ENCODE peak calls at places on chromosomes 5 and 9, in four cellular contexts. One of them, this sample, is unnamed.
A peak's percentile ranks its signal among the peaks of the same experiment; 100 is the strongest.

GRCh38 chr5:132268698-132269551 is 11.4 kb downstream of the PDLIM4 start:
- DNase-seq in ovary: no peak
- DNase-seq in PC-9: no peak
- DNase-seq in HepG2: no peak
- DNase-seq in this sample: no peak

GRCh38 chr5:78899922-78900362 is 85.2 kb downstream of the ARSB start:
- DNase-seq in ovary: no peak
- DNase-seq in PC-9: peak; percentile 15
- DNase-seq in HepG2: peak; percentile 58
- DNase-seq in this sample: peak; percentile 52

GRCh38 chr9:137453643-137454081 is 5.5 kb downstream of the NSMF start:
- DNase-seq in ovary: peak; percentile 74
- DNase-seq in PC-9: peak; percentile 45
- DNase-seq in HepG2: peak; percentile 41
- DNase-seq in this sample: peak; percentile 88

GRCh38 chr5:139474815-139475791 is 4.3 kb downstream of the SMIM33 start:
- DNase-seq in ovary: peak; percentile 61
- DNase-seq in PC-9: no peak
- DNase-seq in HepG2: no peak
- DNase-seq in this sample: peak; percentile 61

GRCh38 chr5:176915906-176916305 is 16.8 kb upstream of the HK3 start:
- DNase-seq in ovary: no peak
- DNase-seq in PC-9: no peak
- DNase-seq in HepG2: no peak
- DNase-seq in this sample: no peak

GRCh38 chr5:75756191-75756590 is 39.0 kb upstream of the POC5 start:
- DNase-seq in ovary: no peak
- DNase-seq in PC-9: no peak
- DNase-seq in HepG2: no peak
- DNase-seq in this sample: no peak

GRCh38 chr9:123534336-123534735 is 178.3 kb downstream of the CRB2 start:
- DNase-seq in ovary: no peak
- DNase-seq in PC-9: no peak
- DNase-seq in HepG2: no peak
- DNase-seq in this sample: no peak

GRCh38 chr9:16515879-16516289 is 354.6 kb downstream of the BNC2 start:
- DNase-seq in ovary: peak; percentile 49
- DNase-seq in PC-9: no peak
- DNase-seq in HepG2: no peak
- DNase-seq in this sample: no peak

GRCh38 chr9:122468735-122469134 is 9.0 kb downstream of the OR1J1 start:
- DNase-seq in ovary: no peak
- DNase-seq in PC-9: no peak
- DNase-seq in HepG2: no peak
- DNase-seq in this sample: no peak

GRCh38 chr5:127305486-127305885 is 14.9 kb downstream of the MEGF10 start:
- DNase-seq in ovary: no peak
- DNase-seq in PC-9: no peak
- DNase-seq in HepG2: no peak
- DNase-seq in this sample: no peak

GRCh38 chr5:168600409-168600808 is 21.2 kb upstream of the PANK3 start:
- DNase-seq in ovary: no peak
- DNase-seq in PC-9: peak; percentile 48
- DNase-seq in HepG2: peak; percentile 84
- DNase-seq in this sample: peak; percentile 80

GRCh38 chr9:71303351-71303750 is 181.9 kb upstream of the TRPM3 start:
- DNase-seq in ovary: no peak
- DNase-seq in PC-9: no peak
- DNase-seq in HepG2: no peak
- DNase-seq in this sample: no peak

GRCh38 chr9:95764920-95765319 is 110.6 kb upstream of the ERCC6L2 start:
- DNase-seq in ovary: no peak
- DNase-seq in PC-9: no peak
- DNase-seq in HepG2: no peak
- DNase-seq in this sample: no peak

GRCh38 chr5:154898210-154898609 is 39.8 kb downstream of the CNOT8 start:
- DNase-seq in ovary: no peak
- DNase-seq in PC-9: no peak
- DNase-seq in HepG2: no peak
- DNase-seq in this sample: no peak

GRCh38 chr5:142930395-142930794 is 160.2 kb downstream of the ARHGAP26 start:
- DNase-seq in ovary: no peak
- DNase-seq in PC-9: no peak
- DNase-seq in HepG2: no peak
- DNase-seq in this sample: no peak

GRCh38 chr9:109769250-109769649 is 10.7 kb upstream of the PALM2AKAP2 start:
- DNase-seq in ovary: no peak
- DNase-seq in PC-9: no peak
- DNase-seq in HepG2: no peak
- DNase-seq in this sample: no peak

GRCh38 chr5:33229216-33229615 is 211.5 kb upstream of the TARS1 start:
- DNase-seq in ovary: no peak
- DNase-seq in PC-9: no peak
- DNase-seq in HepG2: no peak
- DNase-seq in this sample: no peak

GRCh38 chr5:42756630-42757601 is at the start of gene CCDC152:
- DNase-seq in ovary: peak; percentile 48
- DNase-seq in PC-9: no peak
- DNase-seq in HepG2: no peak
- DNase-seq in this sample: no peak

GRCh38 chr9:132590318-132591182 is 8.1 kb downstream of the BARHL1 start:
- DNase-seq in ovary: no peak
- DNase-seq in PC-9: no peak
- DNase-seq in HepG2: no peak
- DNase-seq in this sample: no peak

GRCh38 chr9:127135056-127135745 is 12.8 kb upstream of the ANGPTL2 start:
- DNase-seq in ovary: peak; percentile 30
- DNase-seq in PC-9: no peak
- DNase-seq in HepG2: no peak
- DNase-seq in this sample: no peak

GRCh38 chr5:82931110-82931509 is 146.1 kb downstream of the TMEM167A start:
- DNase-seq in ovary: no peak
- DNase-seq in PC-9: no peak
- DNase-seq in HepG2: no peak
- DNase-seq in this sample: no peak

GRCh38 chr5:91110709-91111108 is 272.4 kb downstream of the ARRDC3 start:
- DNase-seq in ovary: no peak
- DNase-seq in PC-9: no peak
- DNase-seq in HepG2: no peak
- DNase-seq in this sample: no peak

GRCh38 chr5:104355350-104355749 is 792.8 kb upstream of the NUDT12 start:
- DNase-seq in ovary: no peak
- DNase-seq in PC-9: no peak
- DNase-seq in HepG2: peak; percentile 78
- DNase-seq in this sample: no peak

GRCh38 chr9:135830496-135830895 is 76.8 kb downstream of the CAMSAP1 start:
- DNase-seq in ovary: no peak
- DNase-seq in PC-9: no peak
- DNase-seq in HepG2: no peak
- DNase-seq in this sample: no peak

GRCh38 chr5:7927466-7928375 is 58.8 kb downstream of the MTRR start:
- DNase-seq in ovary: peak; percentile 63
- DNase-seq in PC-9: peak; percentile 65
- DNase-seq in HepG2: peak; percentile 39
- DNase-seq in this sample: peak; percentile 71

GRCh38 chr5:114317751-114318150 is 44.1 kb upstream of the KCNN2 start:
- DNase-seq in ovary: no peak
- DNase-seq in PC-9: no peak
- DNase-seq in HepG2: no peak
- DNase-seq in this sample: peak; percentile 26

GRCh38 chr5:142748568-142749249 is 21.5 kb upstream of the ARHGAP26 start:
- DNase-seq in ovary: no peak
- DNase-seq in PC-9: no peak
- DNase-seq in HepG2: peak; percentile 42
- DNase-seq in this sample: peak; percentile 56

GRCh38 chr9:128912270-128912853 is 8.4 kb upstream of the PHYHD1 start:
- DNase-seq in ovary: no peak
- DNase-seq in PC-9: peak; percentile 92
- DNase-seq in HepG2: peak; percentile 91
- DNase-seq in this sample: no peak

GRCh38 chr5:155844541-155844940 is 482.4 kb upstream of the SGCD start:
- DNase-seq in ovary: no peak
- DNase-seq in PC-9: no peak
- DNase-seq in HepG2: no peak
- DNase-seq in this sample: no peak

GRCh38 chr5:15495026-15495425 is 5.0 kb upstream of the FBXL7 start:
- DNase-seq in ovary: peak; percentile 34
- DNase-seq in PC-9: no peak
- DNase-seq in HepG2: no peak
- DNase-seq in this sample: no peak

GRCh38 chr5:43014522-43014921 is 25.6 kb downstream of the ANXA2R start:
- DNase-seq in ovary: no peak
- DNase-seq in PC-9: no peak
- DNase-seq in HepG2: no peak
- DNase-seq in this sample: no peak

GRCh38 chr5:35468811-35469210 is 148.9 kb upstream of the SPEF2 start:
- DNase-seq in ovary: no peak
- DNase-seq in PC-9: no peak
- DNase-seq in HepG2: no peak
- DNase-seq in this sample: no peak

GRCh38 chr9:127980706-127981558 is at the start of gene EEIG1:
- DNase-seq in ovary: peak; percentile 97
- DNase-seq in PC-9: peak; percentile 99
- DNase-seq in HepG2: peak; percentile 80
- DNase-seq in this sample: peak; percentile 97

GRCh38 chr9:30932226-30932625 is 1452.2 kb upstream of the ACO1 start:
- DNase-seq in ovary: no peak
- DNase-seq in PC-9: peak; percentile 47
- DNase-seq in HepG2: no peak
- DNase-seq in this sample: no peak

GRCh38 chr9:107397076-107398049 is 92.2 kb downstream of the KLF4 start:
- DNase-seq in ovary: no peak
- DNase-seq in PC-9: no peak
- DNase-seq in HepG2: no peak
- DNase-seq in this sample: no peak

GRCh38 chr5:130571076-130571475 is 594.0 kb downstream of the HINT1 start:
- DNase-seq in ovary: no peak
- DNase-seq in PC-9: no peak
- DNase-seq in HepG2: no peak
- DNase-seq in this sample: no peak

GRCh38 chr5:136080483-136081180 is 51.8 kb downstream of the TGFBI start:
- DNase-seq in ovary: peak; percentile 93
- DNase-seq in PC-9: peak; percentile 94
- DNase-seq in HepG2: no peak
- DNase-seq in this sample: peak; percentile 98
- H3K27ac ChIP-seq in ovary: peak overlapping the region; percentile 63
- H3K27ac ChIP-seq in PC-9: peak overlapping the region; percentile 26
- H3K27ac ChIP-seq in HepG2: no peak overlapping the region
- H3K27ac ChIP-seq in this sample: peak overlapping the region; percentile 62

GRCh38 chr9:130039504-130040147 is 3.4 kb downstream of the FNBP1 start:
- DNase-seq in ovary: no peak
- DNase-seq in PC-9: no peak
- DNase-seq in HepG2: no peak
- DNase-seq in this sample: no peak
- TF ChIP-seq CTCF in ovary: no peak
- TF ChIP-seq CTCF in PC-9: no peak
- TF ChIP-seq CTCF in HepG2: peak; percentile 19
- TF ChIP-seq CTCF in this sample: no peak

DNA sequence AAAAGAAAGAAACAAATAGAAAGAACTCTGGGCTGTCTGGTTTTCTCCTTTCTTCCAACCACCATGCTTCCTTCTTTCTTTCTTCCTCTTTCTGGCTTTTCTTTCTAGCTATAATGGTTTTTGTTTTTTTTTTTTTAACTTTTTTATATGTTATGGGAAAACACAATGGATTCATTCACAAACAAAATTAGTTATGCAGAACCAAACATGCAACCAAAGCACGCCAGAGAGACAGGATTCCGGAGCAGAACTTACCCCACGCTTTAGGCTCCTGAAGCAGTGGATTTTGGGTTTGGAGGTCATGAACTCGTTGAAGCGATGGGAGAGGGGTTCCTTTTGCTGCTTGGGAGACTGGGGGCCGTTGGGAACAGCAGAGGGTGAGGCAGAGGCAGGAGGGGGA is 88.3 kb downstream of the USP20 start:
- DNase-seq in ovary: no peak
- DNase-seq in PC-9: no peak
- DNase-seq in HepG2: no peak
- DNase-seq in this sample: no peak
- H3K36me3 ChIP-seq in ovary: no peaks in the 10 kb centered on the region
- H3K36me3 ChIP-seq in PC-9: peaks cover 10% of the 10 kb centered on the region
- H3K36me3 ChIP-seq in HepG2: peaks cover 34% of the 10 kb centered on the region
- H3K36me3 ChIP-seq in this sample: peaks cover 10% of the 10 kb centered on the region

DNA sequence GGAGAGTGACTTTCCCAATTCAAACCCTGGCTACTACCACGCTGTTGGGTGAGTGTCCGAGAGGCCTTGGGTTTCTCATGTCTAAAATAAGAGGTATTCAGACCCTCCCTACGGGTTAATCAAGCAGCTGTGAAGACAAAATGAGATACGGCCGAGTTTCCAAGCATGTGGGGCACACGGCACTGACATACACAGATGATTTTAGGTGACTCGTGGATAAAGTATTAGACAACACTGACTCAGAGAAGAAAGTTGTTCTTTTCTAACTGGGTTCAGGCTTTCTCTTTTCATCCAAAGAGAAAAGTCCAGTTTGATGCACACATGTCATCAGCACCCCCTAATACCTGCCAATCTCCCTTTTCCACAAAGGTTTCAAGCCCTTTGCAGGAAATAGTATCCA is 15.6 kb downstream of the FOXI1 start:
- DNase-seq in ovary: no peak
- DNase-seq in PC-9: no peak
- DNase-seq in HepG2: no peak
- DNase-seq in this sample: no peak
- H3K27ac ChIP-seq in ovary: no peak overlapping the region
- H3K27ac ChIP-seq in PC-9: peak overlapping the region; percentile 66
- H3K27ac ChIP-seq in HepG2: no peak overlapping the region
- H3K27ac ChIP-seq in this sample: no peak overlapping the region